ENCODE peak calls at places on chromosomes 12 and 14, in four cellular contexts. One of them, this sample, is unnamed.

GRCh38 chr14:103033744-103034143 is 23.6 kb downstream of the CDC42BPB start:
- DNase-seq in ELF-1: no peak
- DNase-seq in mesendoderm: no peak
- DNase-seq in stromal cell of bone marrow: no peak
- DNase-seq in this sample: no peak

GRCh38 chr12:2902287-2902880 is 11.7 kb downstream of the TULP3 start:
- DNase-seq in mesendoderm: peak; percentile 75
- DNase-seq in stromal cell of bone marrow: no peak
- DNase-seq in ELF-1: no peak
- DNase-seq in this sample: no peak

GRCh38 chr14:36346052-36346451 is 25.6 kb upstream of the MBIP start:
- DNase-seq in mesendoderm: no peak
- DNase-seq in stromal cell of bone marrow: no peak
- DNase-seq in ELF-1: no peak
- DNase-seq in this sample: no peak

GRCh38 chr14:38210587-38211257 is 3.0 kb downstream of the SSTR1 start:
- DNase-seq in mesendoderm: no peak
- DNase-seq in stromal cell of bone marrow: no peak
- DNase-seq in ELF-1: peak; percentile 39
- DNase-seq in this sample: no peak

GRCh38 chr12:74514098-74514872 is 23.4 kb upstream of the ATXN7L3B start:
- DNase-seq in mesendoderm: no peak
- DNase-seq in stromal cell of bone marrow: no peak
- DNase-seq in ELF-1: no peak
- DNase-seq in this sample: no peak

GRCh38 chr12:43921666-43922337 is 85.9 kb downstream of the TMEM117 start:
- DNase-seq in mesendoderm: peak; percentile 70
- DNase-seq in ELF-1: no peak
- DNase-seq in stromal cell of bone marrow: no peak
- DNase-seq in this sample: no peak

GRCh38 chr12:19546027-19546426 is 106.7 kb downstream of the AEBP2 start:
- DNase-seq in ELF-1: no peak
- DNase-seq in mesendoderm: no peak
- DNase-seq in stromal cell of bone marrow: no peak
- DNase-seq in this sample: no peak

GRCh38 chr14:74579447-74580274 is 32.4 kb downstream of the LTBP2 start:
- DNase-seq in ELF-1: no peak
- DNase-seq in stromal cell of bone marrow: no peak
- DNase-seq in mesendoderm: no peak
- DNase-seq in this sample: no peak

GRCh38 chr12:7645395-7646177 is 20.1 kb downstream of the APOBEC1 start:
- DNase-seq in stromal cell of bone marrow: peak; percentile 15
- DNase-seq in ELF-1: peak; percentile 63
- DNase-seq in mesendoderm: peak; percentile 65
- DNase-seq in this sample: no peak

This sample was measured in central memory CD8-positive, alpha-beta T cell.